ENCODE peak calls at places on chromosomes 3 and 15, in five cellular contexts. N, T, L, C and Y are unnamed samples.

GRCh38 chr15:42092666-42093445 is 1.5 kb downstream of the PLA2G4D start:
- DNase-seq in N (no peak), T (no peak), L (no peak), C (no peak), Y (no peak)

GRCh38 chr3:4835616-4836043 is 143.6 kb upstream of the BHLHE40 start:
- DNase-seq in N (no peak), T (peak), L (no peak), C (no peak), Y (no peak)

GRCh38 chr3:41200669-41201021 is 1.3 kb downstream of the CTNNB1 start:
- DNase-seq in N (no peak), T (no peak), L (no peak), C (no peak), Y (peak)

GRCh38 chr3:115071611-115072010 is 75.5 kb downstream of the ZBTB20 start:
- DNase-seq in N (no peak), T (peak), L (no peak), C (peak), Y (no peak)

GRCh38 chr3:162978136-162978535 is 1481.5 kb downstream of the OTOL1 start:
- DNase-seq in N (no peak), T (no peak), L (no peak), C (no peak), Y (no peak)

GRCh38 chr3:197465197-197465995 is 90.4 kb downstream of the BDH1 start:
- DNase-seq in N (no peak), T (no peak), L (no peak), C (no peak), Y (no peak)

GRCh38 chr15:65638681-65639089 is 16.9 kb downstream of the SLC24A1 start:
- DNase-seq in N (no peak), T (peak), L (peak), C (peak), Y (peak)

GRCh38 chr15:89083246-89083645 is 5.0 kb upstream of the ABHD2 start:
- DNase-seq in N (no peak), T (no peak), L (no peak), C (no peak), Y (no peak)

GRCh38 chr15:55915221-55915620 is 78.2 kb downstream of the NEDD4 start:
- DNase-seq in N (no peak), T (no peak), L (no peak), C (no peak), Y (no peak)

GRCh38 chr3:114709102-114709501 is 415.3 kb downstream of the TIGIT start:
- DNase-seq in N (no peak), T (no peak), L (no peak), C (no peak), Y (no peak)

GRCh38 chr3:171809513-171810277 is 588 bp downstream of the PLD1 start:
- DNase-seq in N (peak), T (peak), L (peak), C (peak), Y (peak)

GRCh38 chr3:86990171-86990733 is 697 bp downstream of the VGLL3 start:
- DNase-seq in N (no peak), T (peak), L (no peak), C (peak), Y (no peak)

GRCh38 chr3:187669675-187670504 is at the start of gene SST:
- DNase-seq in N (no peak), T (peak), L (peak), C (peak), Y (no peak)

GRCh38 chr15:63408514-63408913 is 26.9 kb upstream of the CA12 start:
- DNase-seq in N (no peak), T (no peak), L (no peak), C (no peak), Y (no peak)

GRCh38 chr15:59553879-59554735 is 57.5 kb upstream of the GCNT3 start:
- DNase-seq in N (no peak), T (peak), L (no peak), C (no peak), Y (no peak)

GRCh38 chr3:71241981-71242552 is 341.5 kb downstream of the FOXP1 start:
- DNase-seq in N (no peak), T (no peak), L (no peak), C (no peak), Y (no peak)

GRCh38 chr3:170355738-170356595 is 1.5 kb upstream of the SKIL start:
- DNase-seq in N (no peak), T (peak), L (no peak), C (no peak), Y (no peak)

GRCh38 chr15:85615930-85616329 is 178.8 kb downstream of the KLHL25 start:
- DNase-seq in N (no peak), T (peak), L (peak), C (peak), Y (no peak)

GRCh38 chr15:33068531-33068990 is 126.0 kb downstream of the FMN1 start:
- DNase-seq in N (no peak), T (peak), L (no peak), C (peak), Y (no peak)

GRCh38 chr3:5427021-5427420 is 239.5 kb downstream of the EDEM1 start:
- DNase-seq in N (no peak), T (no peak), L (no peak), C (no peak), Y (no peak)

GRCh38 chr3:183698318-183698731 is 728 bp downstream of the YEATS2 start:
- DNase-seq in N (no peak), T (no peak), L (peak), C (peak), Y (peak)